ENCODE peak calls at places on chromosomes 5 and 9, in seven cellular contexts. T, L, Q, E, Y, U and K are unnamed samples.

GRCh38 chr5:56516441-56516840 is 283.3 kb upstream of the ANKRD55 start:
- DNase-seq in T (no peak), L (no peak), Q (no peak), E (no peak), Y (no peak), U (no peak), K (no peak)

GRCh38 chr9:127178646-127179632 is 56.5 kb upstream of the ANGPTL2 start:
- DNase-seq in T (no peak), L (no peak), Q (peak), E (no peak), Y (no peak), U (no peak), K (no peak)

GRCh38 chr9:137454145-137454505 is 5.0 kb downstream of the NSMF start:
- DNase-seq in T (peak), L (peak), Q (no peak), E (no peak), Y (no peak), U (no peak), K (no peak)

GRCh38 chr9:38333047-38333446 is 59.5 kb upstream of the ALDH1B1 start:
- DNase-seq in T (no peak), L (no peak), Q (no peak), E (no peak), Y (no peak), U (no peak), K (no peak)

GRCh38 chr9:124423591-124423990 is 8.3 kb upstream of the PSMB7 start:
- DNase-seq in T (no peak), L (no peak), Q (no peak), E (no peak), Y (no peak), U (no peak), K (no peak)

GRCh38 chr9:94584555-94584954 is 9.1 kb downstream of the FBP2 start:
- DNase-seq in T (no peak), L (peak), Q (no peak), E (no peak), Y (no peak), U (no peak), K (no peak)

GRCh38 chr9:107782381-107782780 is 292.8 kb upstream of the KLF4 start:
- DNase-seq in T (no peak), L (no peak), Q (no peak), E (peak), Y (no peak), U (no peak), K (no peak)

GRCh38 chr9:125996671-125997509 is 249.7 kb downstream of the PBX3 start:
- DNase-seq in T (no peak), L (no peak), Q (no peak), E (no peak), Y (no peak), U (peak), K (no peak)

GRCh38 chr5:90054612-90055011 is 354.9 kb downstream of the CETN3 start:
- DNase-seq in T (no peak), L (no peak), Q (no peak), E (no peak), Y (no peak), U (no peak), K (no peak)

GRCh38 chr9:20197976-20198685 is 409.3 kb upstream of the SLC24A2 start:
- DNase-seq in T (no peak), L (peak), Q (peak), E (peak), Y (no peak), U (no peak), K (no peak)

GRCh38 chr9:15696979-15697378 is 144.1 kb downstream of the CCDC171 start:
- DNase-seq in T (no peak), L (no peak), Q (no peak), E (no peak), Y (no peak), U (no peak), K (no peak)

GRCh38 chr9:123300554-123300953 is 32.2 kb upstream of the STRBP start:
- DNase-seq in T (no peak), L (no peak), Q (no peak), E (no peak), Y (no peak), U (no peak), K (no peak)

GRCh38 chr5:116876240-116876840 is 301.7 kb upstream of the SEMA6A start:
- DNase-seq in T (no peak), L (no peak), Q (no peak), E (no peak), Y (no peak), U (no peak), K (no peak)